ENCODE peak calls at places on chromosomes 16 and 17, in eight cellular contexts. L is left cardiac atrium; O is activated CD4-positive, alpha-beta T cell treated with anti-CD3 and anti-CD28 coated beads for 24 hours; V is HFFc6; H is heart right ventricle; Q is EH; K is H4; D is KBM-7. M is an unnamed sample.

GRCh38 chr17:9729735-9730420 is 61.5 kb downstream of the DHRS7C start:
- DNase-seq in L (no peak), O (no peak), V (no peak), Q (peak; percentile 8), D (peak; percentile 4), K (no peak), H (no peak), M (no peak)

GRCh38 chr16:30971298-30971697 is 13.7 kb upstream of the HSD3B7 start:
- DNase-seq in D (no peak), L (no peak), O (no peak), Q (no peak), K (no peak), V (no peak), H (no peak), M (no peak)

GRCh38 chr17:58092101-58092796 is 9.0 kb downstream of the DYNLL2 start:
- DNase-seq in D (no peak), K (no peak), O (no peak), H (no peak), V (no peak), L (no peak), Q (no peak), M (no peak)

GRCh38 chr16:50193594-50193993 is 40.5 kb downstream of the TENT4B start:
- DNase-seq in L (no peak), Q (peak; percentile 62), K (no peak), V (no peak), H (no peak), D (no peak), O (no peak), M (no peak)

GRCh38 chr17:3964203-3965122 is at the start of gene ATP2A3:
- DNase-seq in Q (peak; percentile 12), H (peak; percentile 57), O (peak; percentile 52), L (peak; percentile 55), K (no peak), V (no peak), D (peak; percentile 56), M (no peak)

GRCh38 chr16:84973226-84973625 is 38.1 kb downstream of the ZDHHC7 start:
- DNase-seq in K (no peak), H (no peak), D (no peak), V (no peak), Q (no peak), O (no peak), L (no peak), M (no peak)

GRCh38 chr16:77585379-77585778 is 136.9 kb upstream of the NUDT7 start:
- DNase-seq in L (no peak), O (no peak), V (no peak), K (no peak), H (no peak), Q (peak; percentile 5), D (peak; percentile 14), M (no peak)

GRCh38 chr17:79248843-79249242 is 174.2 kb downstream of the ENGASE start:
- DNase-seq in V (no peak), O (no peak), L (no peak), Q (no peak), H (no peak), K (no peak), D (no peak), M (no peak)

GRCh38 chr16:70589998-70590471 is 56.3 kb upstream of the IL34 start:
- DNase-seq in D (no peak), V (no peak), Q (peak; percentile 43), K (no peak), H (peak; percentile 29), O (no peak), L (no peak), M (no peak)

GRCh38 chr16:86880316-86881117 is 302.2 kb downstream of the FOXL1 start:
- DNase-seq in Q (no peak), K (no peak), D (no peak), H (no peak), O (no peak), V (no peak), L (no peak), M (no peak)

GRCh38 chr17:73362697-73363096 is 50.9 kb upstream of the CDC42EP4 start:
- DNase-seq in K (no peak), V (no peak), L (no peak), O (no peak), Q (no peak), D (no peak), H (no peak), M (no peak)

GRCh38 chr17:36625188-36625587 is 23.8 kb downstream of the MRM1 start:
- DNase-seq in D (no peak), K (no peak), H (no peak), Q (no peak), L (no peak), V (no peak), O (no peak), M (no peak)

GRCh38 chr16:67000384-67001158 is 12.2 kb downstream of the CES4A start:
- DNase-seq in K (no peak), L (peak; percentile 58), V (no peak), H (peak; percentile 51), Q (peak; percentile 41), D (no peak), O (peak; percentile 41), M (peak; percentile 42)

GRCh38 chr17:49369089-49369488 is 7.0 kb upstream of the ZNF652 start:
- DNase-seq in H (no peak), L (no peak), D (no peak), O (no peak), K (no peak), Q (no peak), V (no peak), M (no peak)

GRCh38 chr17:57203076-57203475 is 53.2 kb upstream of the MSI2 start:
- DNase-seq in V (no peak), O (no peak), Q (no peak), L (no peak), H (no peak), D (no peak), K (no peak), M (no peak)

GRCh38 chr17:8016632-8017424 is 14.4 kb downstream of the GUCY2D start:
- DNase-seq in O (peak; percentile 43), L (peak; percentile 60), Q (peak; percentile 32), D (peak; percentile 91), H (no peak), V (no peak), K (no peak), M (peak; percentile 41)

GRCh38 chr17:31549121-31549524 is 157.6 kb downstream of the RAB11FIP4 start:
- DNase-seq in H (no peak), O (peak; percentile 19), V (no peak), L (no peak), Q (peak; percentile 39), D (peak; percentile 49), K (peak; percentile 35), M (peak; percentile 70)

GRCh38 chr17:30336369-30337171 is 2.7 kb upstream of the TMIGD1 start:
- DNase-seq in Q (peak; percentile 67), O (peak; percentile 49), V (peak; percentile 44), H (no peak), L (no peak), D (peak; percentile 87), K (peak; percentile 54), M (no peak)

GRCh38 chr16:1920727-1921155 is 2.5 kb upstream of the HS3ST6 start:
- DNase-seq in V (no peak), K (no peak), O (no peak), L (no peak), Q (peak; percentile 22), H (no peak), D (peak; percentile 63), M (no peak)

M was measured in pons.